ENCODE peak calls at places on chromosomes 11 and 22, in nine cellular contexts. N is lower lobe of right lung; I is osteocyte; W is bronchial epithelial cell; L is lower leg skin; M is activated CD8-positive, alpha-beta T cell treated with anti-CD3 and anti-CD28 coated beads for 36 hours; D is neural crest cell; V is GM12865; U is gastrocnemius medialis. X is an unnamed sample.

GRCh38 chr11:111446404-111447152 is 65.6 kb downstream of the BTG4 start:
- DNase-seq in M (peak; percentile 80), I (no peak), U (peak; percentile 72), L (peak; percentile 81), D (peak; percentile 69), V (peak; percentile 95), W (peak; percentile 78), N (peak; percentile 83), X (peak; percentile 72)

GRCh38 chr11:44506375-44507016 is 59.0 kb upstream of the CD82 start:
- DNase-seq in L (no peak), M (no peak), W (no peak), V (no peak), U (no peak), I (no peak), N (no peak), D (no peak), X (no peak)

GRCh38 chr22:17712441-17712840 is 61.8 kb downstream of the BID start:
- DNase-seq in V (no peak), N (no peak), W (peak; percentile 59), M (no peak), I (no peak), L (no peak), U (no peak), D (no peak), X (no peak)

GRCh38 chr11:69377029-69377952 is 83.3 kb downstream of the MYEOV start:
- DNase-seq in W (peak; percentile 88), I (no peak), D (no peak), V (peak; percentile 6), U (no peak), M (no peak), L (no peak), N (no peak), X (no peak)

GRCh38 chr11:126990716-126991480 is 9.7 kb downstream of the KIRREL3 start:
- DNase-seq in U (no peak), N (no peak), W (no peak), V (no peak), M (no peak), L (no peak), D (no peak), I (no peak), X (no peak)

GRCh38 chr11:4467043-4467442 is 15.4 kb upstream of the OR52K1 start:
- DNase-seq in V (no peak), D (no peak), M (no peak), W (no peak), I (no peak), U (no peak), L (no peak), N (no peak), X (no peak)

GRCh38 chr11:69480547-69481392 is 693 bp upstream of the LINC01488 start:
- DNase-seq in U (no peak), M (no peak), V (no peak), I (no peak), L (no peak), D (no peak), W (no peak), N (peak; percentile 46), X (no peak)

GRCh38 chr11:65316979-65317786 is 2.5 kb downstream of the CDC42EP2 start:
- DNase-seq in N (peak; percentile 71), L (peak; percentile 63), D (no peak), V (no peak), I (no peak), M (no peak), W (peak; percentile 80), U (peak; percentile 79), X (peak; percentile 69)

GRCh38 chr11:78688460-78688859 is 113.8 kb upstream of the NARS2 start:
- DNase-seq in V (no peak), W (peak; percentile 72), U (no peak), N (no peak), I (no peak), L (no peak), M (no peak), D (no peak), X (no peak)

GRCh38 chr11:93080146-93080759 is 110.8 kb downstream of the MTNR1B start:
- DNase-seq in U (no peak), D (no peak), I (no peak), N (no peak), L (no peak), W (no peak), V (no peak), M (no peak), X (no peak)

GRCh38 chr22:28019360-28019759 is 100.3 kb upstream of the PITPNB start:
- DNase-seq in I (no peak), D (no peak), N (no peak), U (peak; percentile 96), W (peak; percentile 24), L (no peak), V (no peak), M (peak; percentile 31), X (no peak)

GRCh38 chr22:17583151-17583550 is 19.9 kb downstream of the SLC25A18 start:
- DNase-seq in M (no peak), I (no peak), D (no peak), L (no peak), V (no peak), W (no peak), N (no peak), U (no peak), X (no peak)

GRCh38 chr11:72239296-72239848 is 4.6 kb downstream of the PHOX2A start:
- DNase-seq in L (no peak), M (peak; percentile 25), U (peak; percentile 56), I (no peak), D (peak; percentile 27), V (peak; percentile 55), N (peak; percentile 82), W (no peak), X (no peak)

GRCh38 chr22:40044870-40045834 is 50.4 kb downstream of the FAM83F start:
- DNase-seq in M (peak; percentile 87), D (no peak), W (no peak), V (peak; percentile 82), I (peak; percentile 85), N (peak; percentile 73), U (peak; percentile 57), L (no peak), X (peak; percentile 75)

GRCh38 chr11:94656968-94657367 is 89.8 kb downstream of the PIWIL4 start:
- DNase-seq in U (no peak), W (no peak), L (no peak), I (peak; percentile 5), D (no peak), N (no peak), V (no peak), M (no peak), X (no peak)

GRCh38 chr11:104876838-104877500 is 21.3 kb downstream of the CASP12 start:
- DNase-seq in M (peak; percentile 12), W (no peak), I (no peak), U (no peak), L (no peak), V (peak; percentile 22), N (no peak), D (no peak), X (no peak)

GRCh38 chr11:132078230-132078629 is 707.8 kb downstream of the NTM start:
- DNase-seq in I (no peak), W (no peak), V (no peak), M (no peak), D (no peak), N (no peak), L (no peak), U (no peak), X (no peak)

GRCh38 chr11:42043312-42043711 is 583.9 kb upstream of the LRRC4C start:
- DNase-seq in W (peak; percentile 31), V (no peak), N (no peak), L (no peak), U (no peak), I (no peak), M (no peak), D (no peak), X (no peak)

GRCh38 chr11:61699737-61700160 is 19.6 kb downstream of the DAGLA start:
- DNase-seq in M (no peak), L (no peak), V (no peak), D (no peak), W (peak; percentile 32), N (no peak), U (peak; percentile 68), I (no peak), X (no peak)

GRCh38 chr11:46238967-46239800 is 38.3 kb upstream of the CREB3L1 start:
- DNase-seq in I (peak; percentile 97), L (peak; percentile 72), U (peak; percentile 71), M (peak; percentile 84), W (peak; percentile 53), V (peak; percentile 84), N (peak; percentile 89), D (peak; percentile 92), X (peak; percentile 96)

GRCh38 chr11:1449516-1450270 is 36.9 kb downstream of the MOB2 start:
- DNase-seq in I (no peak), D (no peak), L (no peak), W (no peak), M (no peak), V (no peak), U (no peak), N (no peak), X (no peak)
- TF ChIP-seq CTCF in I (no peak), D (no peak), L (no peak), W (no peak), M (no peak), V (no peak), U (no peak), N (no peak), X (no peak)

GRCh38 chr22:37147186-37147990 is 2.3 kb downstream of the IL2RB start:
- DNase-seq in V (no peak), M (no peak), W (no peak), D (no peak), I (no peak), U (no peak), L (no peak), N (no peak), X (no peak)
- TF ChIP-seq CTCF in V (no peak), M (no peak), W (no peak), D (no peak), I (no peak), U (no peak), L (no peak), N (no peak), X (no peak)

GRCh38 chr11:12458042-12458441 is 80.7 kb downstream of the PARVA start:
- DNase-seq in L (no peak), W (no peak), I (no peak), V (no peak), U (no peak), D (no peak), M (no peak), N (no peak), X (no peak)
- TF ChIP-seq CTCF in L (no peak), W (no peak), I (no peak), V (no peak), U (no peak), D (no peak), M (no peak), N (no peak), X (no peak)

DNA sequence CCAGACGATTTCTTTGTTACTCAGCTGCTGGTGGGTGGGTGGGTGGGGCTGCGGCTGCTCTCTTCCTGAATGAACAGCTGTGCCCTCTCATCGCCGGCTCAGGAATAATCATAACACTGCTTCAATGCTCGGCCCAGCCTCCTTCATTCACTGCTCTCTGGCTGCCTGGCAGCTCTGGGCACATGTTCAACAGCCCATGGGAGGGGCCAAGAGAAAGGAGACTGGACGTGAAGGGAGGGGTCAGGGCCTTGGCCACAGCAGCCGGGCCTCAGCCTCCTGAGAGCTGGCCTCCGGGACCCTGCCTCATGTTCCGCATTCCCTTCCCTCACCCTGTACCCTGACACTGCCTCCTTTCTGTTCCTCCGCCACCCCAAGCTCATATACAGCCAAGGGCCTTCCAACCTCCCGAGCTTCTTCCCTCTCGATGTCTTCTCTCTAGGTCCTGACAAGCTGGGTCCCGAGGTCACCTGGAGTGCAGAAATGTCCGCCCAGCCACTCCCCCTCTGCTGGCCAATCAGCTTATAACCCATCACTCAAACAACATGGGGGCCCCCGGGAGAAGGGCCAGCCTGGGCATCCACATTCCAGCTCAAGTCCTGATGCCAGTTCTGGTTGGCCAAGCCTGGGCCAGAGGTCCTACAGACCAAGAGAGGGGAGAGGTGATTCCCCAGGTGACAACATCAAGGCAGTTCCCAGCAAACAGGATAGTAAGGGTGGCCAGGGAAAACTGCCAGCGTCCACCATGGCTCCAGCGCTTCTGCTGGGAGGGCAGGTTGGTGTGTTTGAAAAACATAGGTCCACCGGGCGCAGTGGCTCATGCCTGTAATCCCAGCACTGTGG is 3.2 kb upstream of the CSDC2 start:
- DNase-seq in N (peak; percentile 75), I (peak; percentile 87), M (peak; percentile 41), D (peak; percentile 32), L (no peak), U (no peak), W (peak; percentile 46), V (no peak), X (no peak)
- TF ChIP-seq CTCF in N (no peak), I (no peak), M (no peak), D (no peak), L (no peak), U (no peak), W (no peak), V (no peak), X (no peak)